ENCODE peak calls at places on chromosomes 12 and 14, in eight cellular contexts. K is spleen; Z is sigmoid colon; J is activated CD4-positive, alpha-beta T cell treated with anti-CD3 and anti-CD28 coated beads for 48 hours; N is EL; I is activated T-cell treated with anti-CD3 and anti-CD28 coated beads, Interleukin-2, amount 50 U/mL, for 4 hours; B is left colon; S is neuronal stem cell. V is an unnamed sample.

GRCh38 chr14:90700928-90701776 is 115.1 kb downstream of the TTC7B start:
- DNase-seq in B (no peak), I (no peak), N (no peak), S (no peak), J (no peak), Z (no peak), K (no peak), V (no peak)

GRCh38 chr12:112122823-112123690 is 2.3 kb upstream of the TRAFD1 start:
- DNase-seq in N (peak; percentile 63), B (no peak), I (no peak), S (no peak), J (no peak), K (no peak), Z (no peak), V (no peak)

GRCh38 chr12:92096346-92097136 is 49.1 kb downstream of the BTG1 start:
- DNase-seq in K (no peak), I (no peak), S (no peak), Z (no peak), N (no peak), B (no peak), J (peak; percentile 11), V (no peak)

GRCh38 chr12:78149459-78149858 is 318.8 kb downstream of the NAV3 start:
- DNase-seq in B (no peak), N (peak; percentile 6), I (no peak), S (no peak), K (no peak), J (no peak), Z (no peak), V (no peak)

GRCh38 chr12:49885118-49885517 is 18.6 kb downstream of the FAIM2 start:
- DNase-seq in J (no peak), B (no peak), S (no peak), Z (peak; percentile 46), K (no peak), N (no peak), I (no peak), V (no peak)

GRCh38 chr14:65879218-65880009 is 466.9 kb downstream of the FUT8 start:
- DNase-seq in I (no peak), K (no peak), J (no peak), N (peak; percentile 16), B (no peak), Z (no peak), S (no peak), V (peak; percentile 63)

GRCh38 chr14:99244960-99245340 is 27.0 kb downstream of the BCL11B start:
- DNase-seq in N (no peak), B (no peak), K (no peak), J (no peak), I (no peak), Z (no peak), S (no peak), V (no peak)

GRCh38 chr12:120642806-120643205 is 2.4 kb downstream of the CABP1 start:
- DNase-seq in I (no peak), B (no peak), N (no peak), Z (no peak), K (no peak), S (no peak), J (no peak), V (no peak)

GRCh38 chr14:100861188-100861936 is 35.4 kb downstream of the MEG3 start:
- DNase-seq in K (peak; percentile 50), J (no peak), S (no peak), B (no peak), I (no peak), N (no peak), Z (no peak), V (no peak)

GRCh38 chr12:9727813-9728212 is 5.1 kb downstream of the CLECL1 start:
- DNase-seq in J (no peak), Z (no peak), S (no peak), N (no peak), K (no peak), I (no peak), B (no peak), V (no peak)

GRCh38 chr14:74882103-74882920 is 596 bp downstream of the DLST start:
- DNase-seq in K (no peak), N (peak; percentile 48), I (peak; percentile 37), J (peak; percentile 67), Z (peak; percentile 73), S (peak; percentile 17), B (peak; percentile 76), V (peak; percentile 72)

GRCh38 chr14:29376251-29376650 is 551.4 kb downstream of the PRKD1 start:
- DNase-seq in B (no peak), S (no peak), K (no peak), N (no peak), Z (no peak), J (no peak), I (no peak), V (no peak)

GRCh38 chr14:103549361-103550311 is 12.8 kb downstream of the BAG5 start:
- DNase-seq in B (peak; percentile 19), K (peak; percentile 72), Z (peak; percentile 89), N (no peak), J (no peak), I (no peak), S (no peak), V (no peak)

GRCh38 chr14:51533160-51533559 is 118.5 kb upstream of the FRMD6 start:
- DNase-seq in Z (no peak), B (no peak), N (peak; percentile 94), K (no peak), J (no peak), I (no peak), S (no peak), V (peak; percentile 60)

GRCh38 chr12:123532021-123532420 is 1.5 kb downstream of the RILPL1 start:
- DNase-seq in N (peak; percentile 28), B (no peak), Z (no peak), J (peak; percentile 25), S (no peak), K (no peak), I (no peak), V (peak; percentile 39)

GRCh38 chr12:47686645-47687240 is 19.1 kb downstream of the RPAP3 start:
- DNase-seq in B (no peak), Z (no peak), S (peak; percentile 11), I (no peak), J (peak; percentile 13), N (peak; percentile 43), K (no peak), V (peak; percentile 76)

GRCh38 chr14:77459072-77459723 is 1.3 kb downstream of the AHSA1 start:
- DNase-seq in B (peak; percentile 79), S (peak; percentile 74), K (no peak), J (peak; percentile 86), I (peak; percentile 47), Z (no peak), N (peak; percentile 77), V (peak; percentile 72)

GRCh38 chr14:69300601-69301221 is 40.8 kb downstream of the GALNT16 start:
- DNase-seq in S (no peak), N (no peak), Z (no peak), J (no peak), B (no peak), K (peak; percentile 9), I (no peak), V (no peak)

GRCh38 chr14:72646861-72647528 is 246.9 kb downstream of the DPF3 start:
- DNase-seq in Z (no peak), K (no peak), N (peak; percentile 41), S (no peak), J (no peak), B (no peak), I (no peak), V (peak; percentile 52)

GRCh38 chr14:76904100-76904739 is 78.0 kb downstream of the LRRC74A start:
- DNase-seq in K (no peak), J (no peak), S (no peak), B (no peak), I (no peak), N (peak; percentile 91), Z (peak; percentile 89), V (peak; percentile 86)

GRCh38 chr14:24692382-24693352 is 58.7 kb upstream of the GZMB start:
- DNase-seq in B (no peak), J (peak; percentile 59), S (no peak), Z (no peak), N (no peak), K (no peak), I (peak; percentile 30), V (no peak)

GRCh38 chr12:128137140-128137539 is 129.8 kb upstream of the TMEM132C start:
- DNase-seq in N (no peak), B (no peak), K (no peak), J (no peak), I (no peak), Z (no peak), S (no peak), V (no peak)

GRCh38 chr14:44961151-44961729 is 507 bp downstream of the KLHL28 start:
- DNase-seq in K (peak; percentile 91), I (peak; percentile 46), J (peak; percentile 76), S (peak; percentile 35), B (peak; percentile 75), N (peak; percentile 69), Z (peak; percentile 82), V (peak; percentile 65)

GRCh38 chr14:76919811-76920571 is 93.8 kb downstream of the LRRC74A start:
- DNase-seq in K (no peak), B (peak; percentile 53), N (peak; percentile 70), Z (peak; percentile 73), I (no peak), J (peak; percentile 36), S (no peak), V (peak; percentile 62)

GRCh38 chr12:18899678-18900317 is 161.9 kb downstream of the CAPZA3 start:
- DNase-seq in B (no peak), S (no peak), I (no peak), N (no peak), K (no peak), J (no peak), Z (no peak), V (no peak)

GRCh38 chr12:124354400-124354799 is 59.5 kb downstream of the RFLNA start:
- DNase-seq in N (no peak), K (no peak), J (no peak), S (no peak), B (no peak), Z (no peak), I (no peak), V (no peak)

GRCh38 chr14:88095791-88096190 is 90.9 kb downstream of the GPR65 start:
- DNase-seq in K (no peak), Z (no peak), B (no peak), I (no peak), S (no peak), J (no peak), N (no peak), V (no peak)

V was measured in GM03348.